ENCODE peak calls at places on chromosomes 7 and 10, in four cellular contexts. L is D341Med, A is NCI-H510A, V is hippocampal formation. R is an unnamed sample.

GRCh38 chr7:156376317-156376716 is 264.3 kb upstream of the RNF32 start:
- DNase-seq in L (peak; percentile 83), A (no peak), V (no peak), R (no peak)

GRCh38 chr7:41652265-41652664 is 50.6 kb downstream of the INHBA start:
- DNase-seq in L (no peak), A (no peak), V (no peak), R (no peak)

GRCh38 chr7:149294641-149295480 is 32.9 kb downstream of the ZNF783 start:
- DNase-seq in L (peak; percentile 23), A (no peak), V (no peak), R (no peak)

GRCh38 chr10:66964946-66965345 is 39.1 kb downstream of the LRRTM3 start:
- DNase-seq in L (no peak), A (no peak), V (no peak), R (no peak)

GRCh38 chr7:46814516-46815250 is 767.2 kb downstream of the TNS3 start:
- DNase-seq in L (no peak), A (no peak), V (no peak), R (no peak)

GRCh38 chr7:44801890-44802289 is 5.4 kb downstream of the PPIA start:
- DNase-seq in L (no peak), A (no peak), V (no peak), R (no peak)

GRCh38 chr7:6346581-6346980 is 74.2 kb upstream of the CYTH3 start:
- DNase-seq in L (no peak), A (peak; percentile 9), V (no peak), R (no peak)

GRCh38 chr10:95233377-95234034 is 39.5 kb downstream of the ACSM6 start:
- DNase-seq in L (no peak), A (no peak), V (no peak), R (no peak)

GRCh38 chr10:74048433-74048832 is 50.5 kb downstream of the VCL start:
- DNase-seq in L (no peak), A (no peak), V (no peak), R (no peak)

GRCh38 chr10:62454696-62455451 is 80.7 kb downstream of the ZNF365 start:
- DNase-seq in L (no peak), A (no peak), V (no peak), R (no peak)

GRCh38 chr7:21146642-21147423 is 281.1 kb upstream of the SP4 start:
- DNase-seq in L (no peak), A (no peak), V (no peak), R (no peak)

GRCh38 chr10:28054211-28054888 is 55.5 kb upstream of the ODAD2 start:
- DNase-seq in L (no peak), A (no peak), V (no peak), R (no peak)

GRCh38 chr7:156474241-156474743 is 166.3 kb upstream of the RNF32 start:
- DNase-seq in L (no peak), A (no peak), V (no peak), R (no peak)

GRCh38 chr7:116663744-116664143 is 8.3 kb upstream of the MET start:
- DNase-seq in L (no peak), A (no peak), V (no peak), R (no peak)

GRCh38 chr10:32413513-32413912 is 32.4 kb upstream of the CCDC7 start:
- DNase-seq in L (no peak), A (no peak), V (no peak), R (no peak)

GRCh38 chr7:105816270-105816843 is 60.0 kb downstream of the ATXN7L1 start:
- DNase-seq in L (no peak), A (no peak), V (no peak), R (no peak)

GRCh38 chr10:90587561-90587960 is 270.3 kb downstream of the HTR7 start:
- DNase-seq in L (no peak), A (no peak), V (no peak), R (no peak)

R was measured in caudate nucleus.